ENCODE peak calls at places on chromosome 11, in six cellular contexts. X, T, Y, J, W and G are unnamed samples.

GRCh38 chr11:113148652-113149051 is 165.7 kb upstream of the TTC12 start:
- ATAC-seq in J (no peak), Y (no peak), X (no peak), W (no peak), T (no peak), G (no peak)

GRCh38 chr11:8933931-8934330 is 1.2 kb upstream of the C11orf16 start:
- ATAC-seq in Y (peak; percentile 37), W (no peak), J (no peak), X (no peak), T (no peak), G (no peak)

GRCh38 chr11:71927813-71928738 is at the start of gene XNDC1N:
- ATAC-seq in Y (peak; percentile 91), T (peak; percentile 86), J (peak; percentile 84), W (peak; percentile 86), X (peak; percentile 94), G (peak; percentile 85)

GRCh38 chr11:67120881-67121710 is 2.0 kb downstream of the KDM2A start:
- ATAC-seq in X (no peak), Y (no peak), T (no peak), W (no peak), J (no peak), G (no peak)

GRCh38 chr11:124761301-124762021 is 629 bp downstream of the ESAM start:
- ATAC-seq in X (peak; percentile 37), Y (no peak), W (no peak), T (no peak), J (no peak), G (no peak)

GRCh38 chr11:70281114-70281729 is 10.7 kb downstream of the PPFIA1 start:
- ATAC-seq in Y (no peak), W (no peak), J (no peak), T (no peak), X (peak; percentile 85), G (no peak)

GRCh38 chr11:107849791-107850190 is 8.8 kb downstream of the SLC35F2 start:
- ATAC-seq in W (no peak), J (no peak), X (no peak), Y (peak; percentile 71), T (no peak), G (peak; percentile 94)

GRCh38 chr11:67345949-67346819 is 7.2 kb downstream of the POLD4 start:
- ATAC-seq in W (peak; percentile 54), X (peak; percentile 4), Y (peak; percentile 79), T (peak; percentile 58), J (peak; percentile 75), G (peak; percentile 95)

GRCh38 chr11:69238562-69239319 is 55.2 kb upstream of the MYEOV start:
- ATAC-seq in Y (no peak), X (no peak), T (no peak), W (no peak), J (peak; percentile 88), G (no peak)